ENCODE peak calls at places on chromosomes 16 and 17, in six cellular contexts. Y is cerebellar nuclear complex; W is stimulated activated CD8-positive, alpha-beta memory T cell treated with anti-CD3 and anti-CD28 coated beads, Interleukin-4, amount 100 ng/mL, for 24 hours; X is nucleus accumbens; K is HTR-8/SVneo; M is CD4-positive, alpha-beta memory T cell. U is an unnamed sample.

GRCh38 chr17:73494096-73494954 is 149.9 kb downstream of the SDK2 start:
- DNase-seq in M (no peak), Y (no peak), X (no peak), K (no peak), W (no peak), U (no peak)

GRCh38 chr17:68595496-68595895 is 5.7 kb downstream of the FAM20A start:
- DNase-seq in M (no peak), K (no peak), W (no peak), X (no peak), Y (no peak), U (no peak)

GRCh38 chr17:77245162-77245926 is 104.6 kb downstream of the SEC14L1 start:
- DNase-seq in M (no peak), X (no peak), Y (no peak), K (no peak), W (no peak), U (no peak)

GRCh38 chr17:57634713-57635465 is 110.2 kb downstream of the CCDC182 start:
- DNase-seq in K (no peak), M (no peak), W (no peak), X (no peak), Y (no peak), U (peak; percentile 28)

GRCh38 chr17:65459667-65460415 is 101.6 kb downstream of the AXIN2 start:
- DNase-seq in K (no peak), W (no peak), Y (no peak), X (no peak), M (no peak), U (no peak)

GRCh38 chr16:61413026-61413425 is 623.2 kb downstream of the CDH8 start:
- DNase-seq in Y (no peak), M (no peak), K (no peak), X (no peak), W (no peak), U (no peak)

GRCh38 chr16:12405083-12405482 is 398.6 kb downstream of the CPPED1 start:
- DNase-seq in M (no peak), Y (no peak), K (no peak), X (no peak), W (no peak), U (no peak)

GRCh38 chr17:13420294-13421277 is 181.1 kb downstream of the HS3ST3A1 start:
- DNase-seq in X (no peak), Y (no peak), W (no peak), K (no peak), M (no peak), U (peak; percentile 29)

GRCh38 chr17:28763804-28764266 is 20.0 kb downstream of the TRAF4 start:
- DNase-seq in W (peak; percentile 66), Y (peak; percentile 55), M (peak; percentile 71), K (peak; percentile 79), X (peak; percentile 72), U (peak; percentile 71)

GRCh38 chr17:3003401-3004149 is 59.8 kb downstream of the OR1D5 start:
- DNase-seq in M (no peak), Y (no peak), X (no peak), K (no peak), W (no peak), U (no peak)

GRCh38 chr17:54662978-54663876 is 237.4 kb upstream of the TOM1L1 start:
- DNase-seq in W (no peak), Y (no peak), K (no peak), M (no peak), X (no peak), U (no peak)

GRCh38 chr17:65941500-65941899 is 250.4 kb downstream of the CEP112 start:
- DNase-seq in Y (no peak), X (no peak), K (no peak), M (no peak), W (no peak), U (no peak)

GRCh38 chr17:48614904-48615211 is 234 bp downstream of the HOXB8 start:
- DNase-seq in Y (no peak), M (no peak), W (no peak), X (no peak), K (no peak), U (no peak)

GRCh38 chr16:15874745-15875314 is 13.6 kb downstream of the CEP20 start:
- DNase-seq in X (peak; percentile 28), M (peak; percentile 3), Y (no peak), K (peak; percentile 63), W (no peak), U (peak; percentile 70)

GRCh38 chr17:12222392-12222791 is 201.7 kb downstream of the MAP2K4 start:
- DNase-seq in K (no peak), Y (no peak), X (no peak), M (no peak), W (no peak), U (no peak)

GRCh38 chr17:1880851-1881630 is 51.2 kb downstream of the RPA1 start:
- DNase-seq in W (no peak), X (peak; percentile 52), Y (no peak), M (no peak), K (no peak), U (peak; percentile 27)

GRCh38 chr17:60941028-60941427 is 263.4 kb downstream of the BCAS3 start:
- DNase-seq in W (no peak), M (no peak), Y (no peak), K (no peak), X (no peak), U (peak; percentile 74)

GRCh38 chr16:29809850-29810698 is 1.9 kb upstream of the PRRT2 start:
- DNase-seq in X (peak; percentile 33), Y (no peak), K (no peak), W (no peak), M (peak; percentile 57), U (no peak)

GRCh38 chr17:82097187-82097918 is 683 bp downstream of the FASN start:
- DNase-seq in K (peak; percentile 37), X (no peak), Y (no peak), W (no peak), M (peak; percentile 24), U (peak; percentile 86)

GRCh38 chr17:45234641-45235040 is 13.0 kb downstream of the FMNL1 start:
- DNase-seq in X (no peak), M (no peak), K (peak; percentile 61), W (no peak), Y (no peak), U (no peak)

GRCh38 chr16:88681709-88682451 is 4.4 kb downstream of the SNAI3 start:
- DNase-seq in Y (no peak), X (peak; percentile 66), K (no peak), M (peak; percentile 53), W (no peak), U (no peak)

GRCh38 chr16:69762843-69763556 is 868 bp downstream of the WWP2 start:
- DNase-seq in X (no peak), K (peak; percentile 39), Y (no peak), W (no peak), M (peak; percentile 45), U (peak; percentile 42)

GRCh38 chr17:77433385-77434135 is 292.8 kb downstream of the SEC14L1 start:
- DNase-seq in W (peak; percentile 39), M (no peak), X (no peak), Y (no peak), K (no peak), U (peak; percentile 70)

GRCh38 chr17:16352303-16352837 is 899 bp downstream of the CENPV start:
- DNase-seq in X (peak; percentile 68), Y (no peak), M (peak; percentile 13), K (peak; percentile 66), W (peak; percentile 5), U (peak; percentile 45)

GRCh38 chr17:10265100-10265810 is 66.8 kb upstream of the GAS7 start:
- DNase-seq in W (no peak), X (no peak), M (no peak), Y (no peak), K (no peak), U (peak; percentile 79)

GRCh38 chr16:49698416-49698815 is 157.5 kb downstream of the ZNF423 start:
- DNase-seq in W (no peak), K (no peak), X (no peak), M (no peak), Y (no peak), U (no peak)

GRCh38 chr16:17304124-17304813 is 166.5 kb downstream of the XYLT1 start:
- DNase-seq in K (no peak), X (no peak), Y (no peak), M (no peak), W (no peak), U (no peak)

GRCh38 chr17:39813631-39814030 is 50.5 kb downstream of the IKZF3 start:
- DNase-seq in Y (no peak), W (peak; percentile 38), X (no peak), M (peak; percentile 82), K (no peak), U (no peak)

GRCh38 chr17:40351185-40352043 is 13.1 kb downstream of the GJD3 start:
- DNase-seq in K (no peak), X (no peak), M (no peak), Y (no peak), W (no peak), U (no peak)

GRCh38 chr17:59425085-59425901 is 93.8 kb downstream of the YPEL2 start:
- DNase-seq in W (no peak), X (no peak), M (no peak), K (no peak), Y (peak; percentile 44), U (peak; percentile 71)

GRCh38 chr17:47804461-47804860 is 17.1 kb downstream of the OSBPL7 start:
- DNase-seq in M (no peak), X (no peak), K (no peak), Y (no peak), W (no peak), U (no peak)

GRCh38 chr17:20896153-20896649 is 146.6 kb downstream of the USP22 start:
- DNase-seq in K (peak; percentile 78), X (peak; percentile 20), W (peak; percentile 16), M (peak; percentile 38), Y (peak; percentile 14), U (no peak)

GRCh38 chr17:2883544-2884203 is 87.4 kb downstream of the RAP1GAP2 start:
- DNase-seq in X (no peak), K (peak; percentile 77), W (no peak), M (no peak), Y (no peak), U (peak; percentile 48)

GRCh38 chr17:17959520-17960361 is 12.5 kb downstream of the TOM1L2 start:
- DNase-seq in K (no peak), W (no peak), M (peak; percentile 28), X (no peak), Y (no peak), U (peak; percentile 21)

GRCh38 chr16:1175566-1176279 is 22.8 kb downstream of the CACNA1H start:
- DNase-seq in M (no peak), W (no peak), X (no peak), Y (no peak), K (no peak), U (no peak)

GRCh38 chr17:37770631-37771518 is 26.0 kb upstream of the HNF1B start:
- DNase-seq in Y (no peak), W (peak; percentile 15), X (peak; percentile 22), K (peak; percentile 78), M (no peak), U (peak; percentile 76)

GRCh38 chr16:85690469-85691064 is 1.8 kb upstream of the GINS2 start:
- DNase-seq in K (no peak), Y (no peak), M (no peak), X (no peak), W (no peak), U (no peak)

GRCh38 chr17:30476726-30477082 is 504 bp upstream of the GOSR1 start:
- DNase-seq in Y (no peak), M (no peak), W (no peak), K (no peak), X (peak; percentile 16), U (no peak)